ENCODE peak calls at places on chromosomes 2 and 18, in seven cellular contexts. One of them, this sample, is unnamed.

GRCh38 chr18:31500161-31500688 is 2.2 kb downstream of the DSG2 start:
- DNase-seq in HepG2: no peak
- DNase-seq in SK-N-SH: no peak
- DNase-seq in HCT116: no peak
- DNase-seq in K562: no peak
- DNase-seq in H1: no peak
- DNase-seq in GM12878: peak; percentile 89
- DNase-seq in this sample: no peak

GRCh38 chr2:114089636-114090325 is 199.9 kb downstream of the ACTR3 start:
- DNase-seq in HepG2: no peak
- DNase-seq in SK-N-SH: no peak
- DNase-seq in HCT116: no peak
- DNase-seq in K562: no peak
- DNase-seq in H1: no peak
- DNase-seq in GM12878: no peak
- DNase-seq in this sample: no peak

GRCh38 chr18:70490008-70490933 is 201.4 kb downstream of the SOCS6 start:
- DNase-seq in HepG2: peak; percentile 32
- DNase-seq in SK-N-SH: peak; percentile 47
- DNase-seq in HCT116: peak; percentile 48
- DNase-seq in K562: peak; percentile 11
- DNase-seq in H1: no peak
- DNase-seq in GM12878: no peak
- DNase-seq in this sample: peak; percentile 7

GRCh38 chr2:217978536-217979150 is 24.2 kb downstream of the TNS1 start:
- DNase-seq in HepG2: no peak
- DNase-seq in SK-N-SH: no peak
- DNase-seq in HCT116: no peak
- DNase-seq in K562: no peak
- DNase-seq in H1: peak; percentile 87
- DNase-seq in GM12878: no peak
- DNase-seq in this sample: peak; percentile 37

GRCh38 chr2:9975805-9976447 is 24.4 kb downstream of the GRHL1 start:
- DNase-seq in HepG2: no peak
- DNase-seq in SK-N-SH: no peak
- DNase-seq in HCT116: peak; percentile 92
- DNase-seq in K562: peak; percentile 39
- DNase-seq in H1: no peak
- DNase-seq in GM12878: no peak
- DNase-seq in this sample: peak; percentile 45

GRCh38 chr2:64207573-64207972 is 63.4 kb upstream of the PELI1 start:
- DNase-seq in HepG2: no peak
- DNase-seq in SK-N-SH: no peak
- DNase-seq in HCT116: no peak
- DNase-seq in K562: no peak
- DNase-seq in H1: no peak
- DNase-seq in GM12878: peak; percentile 48
- DNase-seq in this sample: no peak

GRCh38 chr2:161138429-161138828 is 21.8 kb upstream of the TANK start:
- DNase-seq in HepG2: no peak
- DNase-seq in SK-N-SH: no peak
- DNase-seq in HCT116: no peak
- DNase-seq in K562: no peak
- DNase-seq in H1: no peak
- DNase-seq in GM12878: no peak
- DNase-seq in this sample: no peak

GRCh38 chr2:27664245-27664574 is 521 bp downstream of the SLC4A1AP start:
- DNase-seq in HepG2: no peak
- DNase-seq in SK-N-SH: no peak
- DNase-seq in HCT116: no peak
- DNase-seq in K562: no peak
- DNase-seq in H1: no peak
- DNase-seq in GM12878: no peak
- DNase-seq in this sample: no peak

GRCh38 chr18:23689031-23689615 is at the start of gene LAMA3:
- DNase-seq in HepG2: no peak
- DNase-seq in SK-N-SH: peak; percentile 81
- DNase-seq in HCT116: no peak
- DNase-seq in K562: no peak
- DNase-seq in H1: peak; percentile 73
- DNase-seq in GM12878: no peak
- DNase-seq in this sample: peak; percentile 66

GRCh38 chr2:26243643-26244478 is 571 bp downstream of the HADHA start:
- DNase-seq in HepG2: no peak
- DNase-seq in SK-N-SH: peak; percentile 47
- DNase-seq in HCT116: no peak
- DNase-seq in K562: peak; percentile 23
- DNase-seq in H1: no peak
- DNase-seq in GM12878: no peak
- DNase-seq in this sample: no peak

GRCh38 chr2:20429528-20429927 is 17.3 kb upstream of the RHOB start:
- DNase-seq in HepG2: no peak
- DNase-seq in SK-N-SH: no peak
- DNase-seq in HCT116: no peak
- DNase-seq in K562: no peak
- DNase-seq in H1: no peak
- DNase-seq in GM12878: no peak
- DNase-seq in this sample: no peak

GRCh38 chr2:2646312-2647051 is 315.4 kb upstream of the MYT1L start:
- DNase-seq in HepG2: no peak
- DNase-seq in SK-N-SH: peak; percentile 17
- DNase-seq in HCT116: no peak
- DNase-seq in K562: no peak
- DNase-seq in H1: no peak
- DNase-seq in GM12878: no peak
- DNase-seq in this sample: no peak

GRCh38 chr2:181305151-181306123 is 151.7 kb upstream of the ITGA4 start:
- DNase-seq in HepG2: peak; percentile 95
- DNase-seq in SK-N-SH: no peak
- DNase-seq in HCT116: no peak
- DNase-seq in K562: no peak
- DNase-seq in H1: no peak
- DNase-seq in GM12878: peak; percentile 96
- DNase-seq in this sample: no peak

GRCh38 chr2:181304011-181304844 is 153.0 kb upstream of the ITGA4 start:
- DNase-seq in HepG2: no peak
- DNase-seq in SK-N-SH: no peak
- DNase-seq in HCT116: no peak
- DNase-seq in K562: no peak
- DNase-seq in H1: no peak
- DNase-seq in GM12878: no peak
- DNase-seq in this sample: no peak

GRCh38 chr2:181294979-181295378 is 162.2 kb upstream of the ITGA4 start:
- DNase-seq in HepG2: no peak
- DNase-seq in SK-N-SH: no peak
- DNase-seq in HCT116: no peak
- DNase-seq in K562: no peak
- DNase-seq in H1: no peak
- DNase-seq in GM12878: no peak
- DNase-seq in this sample: no peak

GRCh38 chr2:181300600-181301291 is 156.4 kb upstream of the ITGA4 start:
- DNase-seq in HepG2: no peak
- DNase-seq in SK-N-SH: no peak
- DNase-seq in HCT116: no peak
- DNase-seq in K562: no peak
- DNase-seq in H1: no peak
- DNase-seq in GM12878: no peak
- DNase-seq in this sample: no peak
- TF ChIP-seq JUND in HepG2: no peak
- TF ChIP-seq JUND in SK-N-SH: no peak
- TF ChIP-seq JUND in HCT116: no peak
- TF ChIP-seq JUND in K562: no peak
- TF ChIP-seq JUND in H1: no peak
- TF ChIP-seq JUND in GM12878: no peak
- TF ChIP-seq JUND in this sample: no peak

GRCh38 chr2:150883521-150883895 is 378.2 kb downstream of the RBM43 start:
- DNase-seq in HepG2: no peak
- DNase-seq in SK-N-SH: no peak
- DNase-seq in HCT116: no peak
- DNase-seq in K562: no peak
- DNase-seq in H1: no peak
- DNase-seq in GM12878: no peak
- DNase-seq in this sample: no peak
- TF ChIP-seq JUND in HepG2: no peak
- TF ChIP-seq JUND in SK-N-SH: no peak
- TF ChIP-seq JUND in HCT116: no peak
- TF ChIP-seq JUND in K562: no peak
- TF ChIP-seq JUND in H1: no peak
- TF ChIP-seq JUND in GM12878: no peak
- TF ChIP-seq JUND in this sample: no peak

DNA sequence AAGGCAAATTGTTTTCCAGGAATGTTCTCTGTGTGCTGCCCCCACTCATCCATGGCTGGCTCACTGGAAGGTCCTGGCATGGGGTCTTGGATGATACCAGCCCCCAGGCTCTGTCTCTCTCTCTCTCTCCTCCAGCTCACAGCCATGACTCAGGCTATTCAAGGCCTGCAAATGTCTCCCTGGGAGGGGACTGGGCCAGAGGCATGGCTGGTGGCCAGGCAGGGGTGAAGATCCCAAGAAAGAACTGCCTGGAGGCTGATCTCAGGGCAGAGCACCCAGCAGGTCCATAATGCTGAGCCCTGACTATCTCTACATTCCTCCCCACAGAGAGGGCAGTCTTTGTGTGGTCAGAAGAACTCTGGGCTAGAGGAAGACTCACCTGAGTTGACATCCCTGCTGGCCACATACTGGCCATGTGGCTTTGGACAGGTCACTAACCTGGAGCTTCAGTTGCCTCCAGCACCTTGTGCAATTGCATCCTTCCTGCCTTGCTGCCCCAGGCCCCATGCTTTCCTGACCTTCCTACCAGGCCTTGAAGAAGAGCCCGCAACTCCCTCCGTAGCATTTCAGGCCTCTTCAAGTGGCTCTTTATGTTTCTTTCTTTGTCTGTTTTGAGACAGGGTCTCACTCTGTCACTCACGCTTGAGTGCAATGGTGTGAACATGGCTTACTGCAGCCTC is 150.4 kb downstream of the ZFP36L2 start:
- DNase-seq in HepG2: no peak
- DNase-seq in SK-N-SH: no peak
- DNase-seq in HCT116: no peak
- DNase-seq in K562: no peak
- DNase-seq in H1: no peak
- DNase-seq in GM12878: no peak
- DNase-seq in this sample: no peak
- TF ChIP-seq JUND in HepG2: no peak
- TF ChIP-seq JUND in SK-N-SH: no peak
- TF ChIP-seq JUND in HCT116: no peak
- TF ChIP-seq JUND in K562: no peak
- TF ChIP-seq JUND in H1: no peak
- TF ChIP-seq JUND in GM12878: no peak
- TF ChIP-seq JUND in this sample: no peak

DNA sequence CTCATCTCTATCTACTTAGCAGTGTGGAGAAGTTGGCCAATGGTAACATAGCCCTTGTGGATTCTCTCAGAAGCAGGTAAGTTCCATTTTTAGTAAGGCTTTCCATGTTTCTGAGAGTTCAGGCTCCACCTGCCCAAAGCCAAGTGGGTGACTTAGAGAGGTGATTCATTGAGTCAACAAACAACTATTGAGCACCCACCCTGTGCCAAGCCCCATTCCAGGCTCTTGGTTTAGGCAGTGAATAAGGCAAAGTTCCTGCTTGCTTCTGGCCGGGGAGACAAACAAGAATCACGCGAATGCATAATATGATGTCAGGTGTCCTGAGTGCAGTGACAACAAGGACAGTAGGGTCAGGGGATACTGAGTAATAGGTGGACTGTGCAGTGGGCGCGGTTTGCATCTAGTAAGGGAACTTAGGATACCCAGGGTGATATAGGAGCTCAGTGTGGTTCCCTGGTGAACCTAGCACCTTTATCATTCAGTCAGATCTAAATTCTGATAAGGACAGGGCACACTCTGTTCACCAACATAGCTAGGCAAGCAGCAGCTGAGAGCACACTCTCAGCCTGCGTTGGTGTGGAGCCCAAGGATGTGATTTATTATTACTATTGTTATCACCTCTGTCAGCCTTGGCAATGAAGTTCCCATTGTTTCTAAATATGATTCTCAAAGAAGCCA is 31.7 kb upstream of the KCTD1 start:
- DNase-seq in HepG2: peak; percentile 15
- DNase-seq in SK-N-SH: no peak
- DNase-seq in HCT116: peak; percentile 56
- DNase-seq in K562: no peak
- DNase-seq in H1: no peak
- DNase-seq in GM12878: no peak
- DNase-seq in this sample: no peak
- TF ChIP-seq JUND in HepG2: no peak
- TF ChIP-seq JUND in SK-N-SH: no peak
- TF ChIP-seq JUND in HCT116: peak; percentile 75
- TF ChIP-seq JUND in K562: no peak
- TF ChIP-seq JUND in H1: no peak
- TF ChIP-seq JUND in GM12878: no peak
- TF ChIP-seq JUND in this sample: no peak